ENCODE peak calls at places on chromosome 22, in eight cellular contexts. One of them, this sample, is unnamed. For H3K36me3, the result is how much of the 10 kb centered on the place peaks cover.

GRCh38 chr22:28989035-28989464 is 72.6 kb downstream of the C22orf31 start:
- DNase-seq in gastrocnemius medialis: no peak
- DNase-seq in adrenal gland: no peak
- DNase-seq in stomach: no peak
- DNase-seq in heart right ventricle: no peak
- DNase-seq in neural progenitor cell: no peak
- DNase-seq in spleen: no peak
- DNase-seq in CD8-positive, alpha-beta memory T cell: no peak
- DNase-seq in this sample: no peak

GRCh38 chr22:20610243-20610686 is 102.9 kb downstream of the MED15 start:
- DNase-seq in gastrocnemius medialis: no peak
- DNase-seq in adrenal gland: no peak
- DNase-seq in stomach: no peak
- DNase-seq in heart right ventricle: no peak
- DNase-seq in neural progenitor cell: no peak
- DNase-seq in spleen: no peak
- DNase-seq in CD8-positive, alpha-beta memory T cell: no peak
- DNase-seq in this sample: no peak

GRCh38 chr22:38304526-38304925 is 12.7 kb downstream of the CSNK1E start:
- DNase-seq in gastrocnemius medialis: no peak
- DNase-seq in adrenal gland: no peak
- DNase-seq in stomach: no peak
- DNase-seq in heart right ventricle: peak
- DNase-seq in neural progenitor cell: no peak
- DNase-seq in spleen: no peak
- DNase-seq in CD8-positive, alpha-beta memory T cell: no peak
- DNase-seq in this sample: no peak

GRCh38 chr22:46803031-46803880 is 40.8 kb downstream of the TBC1D22A start:
- DNase-seq in gastrocnemius medialis: no peak
- DNase-seq in adrenal gland: no peak
- DNase-seq in stomach: peak
- DNase-seq in heart right ventricle: peak
- DNase-seq in neural progenitor cell: peak
- DNase-seq in spleen: peak
- DNase-seq in CD8-positive, alpha-beta memory T cell: peak
- DNase-seq in this sample: peak

GRCh38 chr22:38947321-38948112 is 9.9 kb upstream of the APOBEC3A start:
- DNase-seq in gastrocnemius medialis: no peak
- DNase-seq in adrenal gland: no peak
- DNase-seq in stomach: no peak
- DNase-seq in heart right ventricle: no peak
- DNase-seq in neural progenitor cell: peak
- DNase-seq in spleen: no peak
- DNase-seq in CD8-positive, alpha-beta memory T cell: no peak
- DNase-seq in this sample: no peak

GRCh38 chr22:19799322-19800190 is 39.0 kb downstream of the TBX1 start:
- DNase-seq in gastrocnemius medialis: peak
- DNase-seq in adrenal gland: no peak
- DNase-seq in stomach: no peak
- DNase-seq in heart right ventricle: peak
- DNase-seq in neural progenitor cell: no peak
- DNase-seq in spleen: no peak
- DNase-seq in CD8-positive, alpha-beta memory T cell: no peak
- DNase-seq in this sample: peak

GRCh38 chr22:20384171-20384570 is 9.8 kb upstream of the ZNF74 start:
- DNase-seq in gastrocnemius medialis: no peak
- DNase-seq in adrenal gland: no peak
- DNase-seq in stomach: no peak
- DNase-seq in heart right ventricle: no peak
- DNase-seq in neural progenitor cell: no peak
- DNase-seq in spleen: no peak
- DNase-seq in CD8-positive, alpha-beta memory T cell: no peak
- DNase-seq in this sample: no peak

GRCh38 chr22:40004836-40005235 is 10.1 kb downstream of the FAM83F start:
- DNase-seq in gastrocnemius medialis: no peak
- DNase-seq in adrenal gland: no peak
- DNase-seq in stomach: no peak
- DNase-seq in heart right ventricle: no peak
- DNase-seq in neural progenitor cell: no peak
- DNase-seq in spleen: no peak
- DNase-seq in CD8-positive, alpha-beta memory T cell: no peak
- DNase-seq in this sample: no peak

GRCh38 chr22:25960375-25960774 is 208.9 kb upstream of the SEZ6L start:
- DNase-seq in gastrocnemius medialis: no peak
- DNase-seq in adrenal gland: no peak
- DNase-seq in stomach: no peak
- DNase-seq in heart right ventricle: no peak
- DNase-seq in neural progenitor cell: no peak
- DNase-seq in spleen: no peak
- DNase-seq in CD8-positive, alpha-beta memory T cell: no peak
- DNase-seq in this sample: no peak

GRCh38 chr22:24723111-24723510 is 51.4 kb downstream of the PIWIL3 start:
- DNase-seq in gastrocnemius medialis: no peak
- DNase-seq in adrenal gland: no peak
- DNase-seq in stomach: no peak
- DNase-seq in heart right ventricle: no peak
- DNase-seq in neural progenitor cell: no peak
- DNase-seq in spleen: no peak
- DNase-seq in CD8-positive, alpha-beta memory T cell: no peak
- DNase-seq in this sample: no peak

GRCh38 chr22:29314537-29315285 is 786 bp downstream of the RASL10A start:
- DNase-seq in gastrocnemius medialis: no peak
- DNase-seq in adrenal gland: no peak
- DNase-seq in stomach: no peak
- DNase-seq in heart right ventricle: no peak
- DNase-seq in neural progenitor cell: peak
- DNase-seq in spleen: peak
- DNase-seq in CD8-positive, alpha-beta memory T cell: no peak
- DNase-seq in this sample: no peak

GRCh38 chr22:22431271-22432220 is 77.0 kb downstream of the ZNF280B start:
- DNase-seq in gastrocnemius medialis: no peak
- DNase-seq in adrenal gland: peak
- DNase-seq in stomach: peak
- DNase-seq in heart right ventricle: peak
- DNase-seq in neural progenitor cell: peak
- DNase-seq in spleen: peak
- DNase-seq in CD8-positive, alpha-beta memory T cell: peak
- DNase-seq in this sample: peak

GRCh38 chr22:39433476-39434242 is 23.2 kb upstream of the MGAT3 start:
- DNase-seq in gastrocnemius medialis: no peak
- DNase-seq in adrenal gland: no peak
- DNase-seq in stomach: no peak
- DNase-seq in heart right ventricle: no peak
- DNase-seq in neural progenitor cell: no peak
- DNase-seq in spleen: no peak
- DNase-seq in CD8-positive, alpha-beta memory T cell: no peak
- DNase-seq in this sample: no peak

GRCh38 chr22:36830601-36831000 is 13.8 kb upstream of the PVALB start:
- DNase-seq in gastrocnemius medialis: no peak
- DNase-seq in adrenal gland: no peak
- DNase-seq in stomach: no peak
- DNase-seq in heart right ventricle: no peak
- DNase-seq in neural progenitor cell: no peak
- DNase-seq in spleen: no peak
- DNase-seq in CD8-positive, alpha-beta memory T cell: peak
- DNase-seq in this sample: no peak

GRCh38 chr22:38756631-38757463 is 1.0 kb upstream of the SUN2 start:
- DNase-seq in gastrocnemius medialis: no peak
- DNase-seq in adrenal gland: no peak
- DNase-seq in stomach: no peak
- DNase-seq in heart right ventricle: no peak
- DNase-seq in neural progenitor cell: no peak
- DNase-seq in spleen: peak
- DNase-seq in CD8-positive, alpha-beta memory T cell: no peak
- DNase-seq in this sample: no peak

GRCh38 chr22:47190276-47190956 is 428.0 kb downstream of the TBC1D22A start:
- DNase-seq in gastrocnemius medialis: no peak
- DNase-seq in adrenal gland: peak
- DNase-seq in stomach: peak
- DNase-seq in heart right ventricle: no peak
- DNase-seq in neural progenitor cell: no peak
- DNase-seq in spleen: peak
- DNase-seq in CD8-positive, alpha-beta memory T cell: no peak
- DNase-seq in this sample: no peak

GRCh38 chr22:40153186-40153585 is 24.5 kb upstream of the TNRC6B start:
- DNase-seq in gastrocnemius medialis: no peak
- DNase-seq in adrenal gland: no peak
- DNase-seq in stomach: no peak
- DNase-seq in heart right ventricle: no peak
- DNase-seq in neural progenitor cell: no peak
- DNase-seq in spleen: no peak
- DNase-seq in CD8-positive, alpha-beta memory T cell: no peak
- DNase-seq in this sample: no peak

GRCh38 chr22:25700996-25701815 is 40.8 kb upstream of the MYO18B start:
- DNase-seq in gastrocnemius medialis: peak
- DNase-seq in adrenal gland: no peak
- DNase-seq in stomach: no peak
- DNase-seq in heart right ventricle: peak
- DNase-seq in neural progenitor cell: peak
- DNase-seq in spleen: no peak
- DNase-seq in CD8-positive, alpha-beta memory T cell: no peak
- DNase-seq in this sample: peak

GRCh38 chr22:32804036-32804435 is 2.5 kb downstream of the TIMP3 start:
- DNase-seq in gastrocnemius medialis: no peak
- DNase-seq in adrenal gland: no peak
- DNase-seq in stomach: no peak
- DNase-seq in heart right ventricle: no peak
- DNase-seq in neural progenitor cell: no peak
- DNase-seq in spleen: no peak
- DNase-seq in CD8-positive, alpha-beta memory T cell: no peak
- DNase-seq in this sample: peak

GRCh38 chr22:50303848-50304527 is 3.5 kb downstream of the PLXNB2 start:
- DNase-seq in gastrocnemius medialis: no peak
- DNase-seq in adrenal gland: peak
- DNase-seq in stomach: peak
- DNase-seq in heart right ventricle: peak
- DNase-seq in neural progenitor cell: peak
- DNase-seq in spleen: no peak
- DNase-seq in CD8-positive, alpha-beta memory T cell: no peak
- DNase-seq in this sample: peak

GRCh38 chr22:37887610-37888378 is 18.3 kb upstream of the MICALL1 start:
- DNase-seq in gastrocnemius medialis: no peak
- DNase-seq in adrenal gland: no peak
- DNase-seq in stomach: no peak
- DNase-seq in heart right ventricle: no peak
- DNase-seq in neural progenitor cell: peak
- DNase-seq in spleen: no peak
- DNase-seq in CD8-positive, alpha-beta memory T cell: no peak
- DNase-seq in this sample: peak

GRCh38 chr22:19520007-19520406 is 4.2 kb downstream of the CLDN5 start:
- DNase-seq in gastrocnemius medialis: no peak
- DNase-seq in adrenal gland: no peak
- DNase-seq in stomach: no peak
- DNase-seq in heart right ventricle: no peak
- DNase-seq in neural progenitor cell: no peak
- DNase-seq in spleen: no peak
- DNase-seq in CD8-positive, alpha-beta memory T cell: no peak
- DNase-seq in this sample: no peak

GRCh38 chr22:50713571-50714056 is 24.4 kb upstream of the ACR start:
- DNase-seq in gastrocnemius medialis: no peak
- DNase-seq in adrenal gland: no peak
- DNase-seq in stomach: no peak
- DNase-seq in heart right ventricle: no peak
- DNase-seq in neural progenitor cell: no peak
- DNase-seq in spleen: peak
- DNase-seq in CD8-positive, alpha-beta memory T cell: no peak
- DNase-seq in this sample: no peak

GRCh38 chr22:41984006-41984405 is 14.6 kb upstream of the WBP2NL start:
- DNase-seq in gastrocnemius medialis: no peak
- DNase-seq in adrenal gland: no peak
- DNase-seq in stomach: no peak
- DNase-seq in heart right ventricle: no peak
- DNase-seq in neural progenitor cell: no peak
- DNase-seq in spleen: no peak
- DNase-seq in CD8-positive, alpha-beta memory T cell: no peak
- DNase-seq in this sample: no peak
- H3K27ac ChIP-seq in gastrocnemius medialis: no peak
- H3K27ac ChIP-seq in adrenal gland: no peak
- H3K27ac ChIP-seq in stomach: no peak
- H3K27ac ChIP-seq in heart right ventricle: no peak
- H3K27ac ChIP-seq in neural progenitor cell: no peak
- H3K27ac ChIP-seq in spleen: no peak
- H3K27ac ChIP-seq in CD8-positive, alpha-beta memory T cell: no peak
- H3K27ac ChIP-seq in this sample: no peak

GRCh38 chr22:41888638-41889200 is 26.2 kb downstream of the SHISA8 start:
- DNase-seq in gastrocnemius medialis: no peak
- DNase-seq in adrenal gland: no peak
- DNase-seq in stomach: no peak
- DNase-seq in heart right ventricle: no peak
- DNase-seq in neural progenitor cell: no peak
- DNase-seq in spleen: no peak
- DNase-seq in CD8-positive, alpha-beta memory T cell: no peak
- DNase-seq in this sample: no peak

GRCh38 chr22:41898645-41899044 is 16.2 kb downstream of the SHISA8 start:
- DNase-seq in gastrocnemius medialis: no peak
- DNase-seq in adrenal gland: no peak
- DNase-seq in stomach: no peak
- DNase-seq in heart right ventricle: no peak
- DNase-seq in neural progenitor cell: no peak
- DNase-seq in spleen: no peak
- DNase-seq in CD8-positive, alpha-beta memory T cell: no peak
- DNase-seq in this sample: no peak

GRCh38 chr22:41892721-41893120 is 22.2 kb downstream of the SHISA8 start:
- DNase-seq in gastrocnemius medialis: no peak
- DNase-seq in adrenal gland: no peak
- DNase-seq in stomach: no peak
- DNase-seq in heart right ventricle: no peak
- DNase-seq in neural progenitor cell: no peak
- DNase-seq in spleen: no peak
- DNase-seq in CD8-positive, alpha-beta memory T cell: no peak
- DNase-seq in this sample: no peak

GRCh38 chr22:41891407-41891806 is 23.5 kb downstream of the SHISA8 start:
- DNase-seq in gastrocnemius medialis: no peak
- DNase-seq in adrenal gland: no peak
- DNase-seq in stomach: no peak
- DNase-seq in heart right ventricle: no peak
- DNase-seq in neural progenitor cell: no peak
- DNase-seq in spleen: no peak
- DNase-seq in CD8-positive, alpha-beta memory T cell: no peak
- DNase-seq in this sample: no peak

GRCh38 chr22:41893591-41894375 is 21.1 kb downstream of the SHISA8 start:
- DNase-seq in gastrocnemius medialis: no peak
- DNase-seq in adrenal gland: no peak
- DNase-seq in stomach: no peak
- DNase-seq in heart right ventricle: no peak
- DNase-seq in neural progenitor cell: no peak
- DNase-seq in spleen: no peak
- DNase-seq in CD8-positive, alpha-beta memory T cell: no peak
- DNase-seq in this sample: no peak
- H3K36me3 ChIP-seq in gastrocnemius medialis: under half
- H3K36me3 ChIP-seq in adrenal gland: half or more
- H3K36me3 ChIP-seq in stomach: half or more
- H3K36me3 ChIP-seq in heart right ventricle: half or more
- H3K36me3 ChIP-seq in neural progenitor cell: under half
- H3K36me3 ChIP-seq in spleen: half or more
- H3K36me3 ChIP-seq in CD8-positive, alpha-beta memory T cell: under half
- H3K36me3 ChIP-seq in this sample: half or more

GRCh38 chr22:30575011-30575671 is 676 bp upstream of the GAL3ST1 start:
- DNase-seq in gastrocnemius medialis: no peak
- DNase-seq in adrenal gland: no peak
- DNase-seq in stomach: peak
- DNase-seq in heart right ventricle: peak
- DNase-seq in neural progenitor cell: peak
- DNase-seq in spleen: no peak
- DNase-seq in CD8-positive, alpha-beta memory T cell: no peak
- DNase-seq in this sample: peak
- H3K4me3 ChIP-seq in gastrocnemius medialis: no peak
- H3K4me3 ChIP-seq in adrenal gland: no peak
- H3K4me3 ChIP-seq in stomach: peak
- H3K4me3 ChIP-seq in heart right ventricle: no peak
- H3K4me3 ChIP-seq in neural progenitor cell: peak
- H3K4me3 ChIP-seq in spleen: no peak
- H3K4me3 ChIP-seq in CD8-positive, alpha-beta memory T cell: no peak
- H3K4me3 ChIP-seq in this sample: peak

GRCh38 chr22:35367331-35367886 is 13.5 kb upstream of the HMOX1 start:
- DNase-seq in gastrocnemius medialis: no peak
- DNase-seq in adrenal gland: no peak
- DNase-seq in stomach: no peak
- DNase-seq in heart right ventricle: no peak
- DNase-seq in neural progenitor cell: no peak
- DNase-seq in spleen: no peak
- DNase-seq in CD8-positive, alpha-beta memory T cell: no peak
- DNase-seq in this sample: no peak
- H3K27ac ChIP-seq in gastrocnemius medialis: no peak
- H3K27ac ChIP-seq in adrenal gland: peak
- H3K27ac ChIP-seq in stomach: no peak
- H3K27ac ChIP-seq in heart right ventricle: peak
- H3K27ac ChIP-seq in neural progenitor cell: no peak
- H3K27ac ChIP-seq in spleen: no peak
- H3K27ac ChIP-seq in CD8-positive, alpha-beta memory T cell: no peak
- H3K27ac ChIP-seq in this sample: no peak